ENCODE peak calls at places on chromosome 19, in four cellular contexts. K is OCI-LY7, D is adrenal gland, W is cardiac muscle cell. L is an unnamed sample.
A peak's percentile ranks its signal among the peaks of the same experiment; 100 is the strongest.

GRCh38 chr19:40717880-40718773 is 1.2 kb downstream of the ITPKC start:
- DNase-seq in D (peak; percentile 61), W (peak; percentile 6), K (peak; percentile 28), L (peak; percentile 14)

GRCh38 chr19:41694196-41694595 is 6.1 kb upstream of the CEACAM7 start:
- DNase-seq in D (no peak), K (no peak), W (no peak), L (no peak)

GRCh38 chr19:7213628-7214328 is 80.4 kb downstream of the INSR start:
- DNase-seq in D (no peak), K (no peak), W (no peak), L (peak; percentile 32)

GRCh38 chr19:17209126-17210036 is 5.8 kb upstream of the USE1 start:
- DNase-seq in K (peak; percentile 93), D (no peak), W (peak; percentile 45), L (peak; percentile 72)

GRCh38 chr19:3642987-3643386 is 16.4 kb upstream of the CACTIN start:
- DNase-seq in D (no peak), K (peak; percentile 39), W (peak; percentile 11), L (peak; percentile 31)

GRCh38 chr19:8965887-8966286 is 44.3 kb downstream of the MUC16 start:
- DNase-seq in K (no peak), W (no peak), D (no peak), L (peak; percentile 6)

GRCh38 chr19:38661996-38662395 is 14.5 kb downstream of the ACTN4 start:
- DNase-seq in K (no peak), D (no peak), W (no peak), L (no peak)

GRCh38 chr19:18319591-18320135 is 3.2 kb downstream of the LSM4 start:
- DNase-seq in D (peak; percentile 29), W (no peak), K (no peak), L (no peak)

GRCh38 chr19:18051887-18052286 is 34.8 kb downstream of the IL12RB1 start:
- DNase-seq in K (no peak), D (peak; percentile 45), W (no peak), L (no peak)

GRCh38 chr19:18191640-18192062 is 1.4 kb upstream of the MPV17L2 start:
- DNase-seq in D (no peak), W (no peak), K (no peak), L (no peak)

GRCh38 chr19:40190891-40191835 is at the start of gene MAP3K10:
- DNase-seq in K (peak; percentile 81), W (peak; percentile 79), D (peak; percentile 74), L (peak; percentile 91)

GRCh38 chr19:15210323-15210774 is 9.6 kb upstream of the NOTCH3 start:
- DNase-seq in D (peak; percentile 48), W (no peak), K (no peak), L (no peak)

GRCh38 chr19:46723023-46723461 is 6.1 kb upstream of the PRKD2 start:
- DNase-seq in W (no peak), D (no peak), K (no peak), L (no peak)

GRCh38 chr19:50416034-50416814 is 2.5 kb upstream of the SPIB start:
- DNase-seq in K (peak; percentile 38), D (no peak), W (no peak), L (no peak)

GRCh38 chr19:16714702-16715294 is 4.8 kb upstream of the NWD1 start:
- DNase-seq in D (peak; percentile 35), K (peak; percentile 66), W (peak; percentile 37), L (peak; percentile 72)

GRCh38 chr19:40443930-40444180 is 280 bp downstream of the SERTAD3 start:
- DNase-seq in W (no peak), K (peak; percentile 69), D (no peak), L (no peak)

GRCh38 chr19:49113762-49114629 is at the start of gene LIN7B:
- DNase-seq in D (peak; percentile 53), W (peak; percentile 94), K (peak; percentile 83), L (peak; percentile 69)

GRCh38 chr19:48629297-48629598 is 7.9 kb downstream of the DBP start:
- DNase-seq in D (no peak), W (no peak), K (no peak), L (no peak)

GRCh38 chr19:5189318-5189607 is 151.3 kb downstream of the PTPRS start:
- DNase-seq in K (no peak), D (no peak), W (no peak), L (no peak)

GRCh38 chr19:42857544-42857867 is 22.0 kb downstream of the PSG1 start:
- DNase-seq in K (no peak), W (no peak), D (no peak), L (no peak)
- TF ChIP-seq CTCF in K (peak; percentile 57), W (no peak), D (no peak), L (peak; percentile 38)

GRCh38 chr19:44587863-44588752 is 25.3 kb upstream of the IGSF23 start:
- DNase-seq in K (no peak), W (no peak), D (no peak), L (peak; percentile 70)
- TF ChIP-seq CTCF in K (peak; percentile 22), W (peak; percentile 34), D (peak; percentile 10), L (no peak)

DNA sequence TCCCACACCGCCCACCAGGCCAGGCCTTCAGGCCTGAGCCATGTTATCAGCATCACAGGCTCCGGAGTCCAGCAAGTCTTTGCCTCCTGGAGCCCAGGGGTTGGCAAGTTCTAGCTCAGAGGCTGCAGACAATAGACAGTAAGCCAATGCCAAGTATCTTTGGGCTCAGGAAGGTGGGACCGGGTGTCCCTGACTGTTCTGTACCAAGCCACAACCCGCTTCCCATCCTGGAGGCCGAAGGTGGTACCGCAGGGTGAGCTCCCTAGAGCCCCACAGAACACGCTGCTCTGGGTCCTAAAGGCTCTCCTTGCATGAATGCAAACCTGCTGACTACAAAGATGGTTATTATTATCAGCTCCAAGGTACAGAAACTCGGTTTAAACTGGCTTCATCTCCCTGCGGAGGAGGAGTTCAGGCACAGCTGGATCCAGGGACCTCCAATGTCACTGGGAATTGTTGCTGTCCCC is 5.5 kb upstream of the FSTL3 start:
- DNase-seq in K (no peak), W (no peak), D (no peak), L (peak; percentile 35)
- TF ChIP-seq CTCF in K (no peak), W (peak; percentile 4), D (no peak), L (no peak)

DNA sequence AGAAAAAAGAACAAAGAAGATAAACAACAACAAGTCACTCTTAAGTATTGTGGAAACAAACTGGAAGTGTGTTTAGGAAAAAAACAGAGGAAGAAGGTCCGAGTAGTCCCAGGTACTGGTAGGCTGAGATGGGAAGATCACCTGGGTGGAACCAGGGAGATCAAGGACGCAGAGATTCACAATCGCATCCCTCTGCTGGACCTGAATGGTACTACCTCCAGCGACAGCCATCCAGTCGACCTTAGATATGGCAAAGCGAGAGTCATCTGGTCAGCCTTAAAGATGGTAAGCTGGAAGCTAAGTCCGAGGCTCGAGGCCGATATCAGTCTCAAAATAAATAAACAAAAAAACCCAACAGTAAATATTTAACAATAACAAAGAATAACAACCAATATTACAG is 44.9 kb upstream of the ZNF91 start:
- DNase-seq in D (no peak), W (no peak), K (peak; percentile 24), L (peak; percentile 30)
- TF ChIP-seq CTCF in D (no peak), W (no peak), K (no peak), L (no peak)

DNA sequence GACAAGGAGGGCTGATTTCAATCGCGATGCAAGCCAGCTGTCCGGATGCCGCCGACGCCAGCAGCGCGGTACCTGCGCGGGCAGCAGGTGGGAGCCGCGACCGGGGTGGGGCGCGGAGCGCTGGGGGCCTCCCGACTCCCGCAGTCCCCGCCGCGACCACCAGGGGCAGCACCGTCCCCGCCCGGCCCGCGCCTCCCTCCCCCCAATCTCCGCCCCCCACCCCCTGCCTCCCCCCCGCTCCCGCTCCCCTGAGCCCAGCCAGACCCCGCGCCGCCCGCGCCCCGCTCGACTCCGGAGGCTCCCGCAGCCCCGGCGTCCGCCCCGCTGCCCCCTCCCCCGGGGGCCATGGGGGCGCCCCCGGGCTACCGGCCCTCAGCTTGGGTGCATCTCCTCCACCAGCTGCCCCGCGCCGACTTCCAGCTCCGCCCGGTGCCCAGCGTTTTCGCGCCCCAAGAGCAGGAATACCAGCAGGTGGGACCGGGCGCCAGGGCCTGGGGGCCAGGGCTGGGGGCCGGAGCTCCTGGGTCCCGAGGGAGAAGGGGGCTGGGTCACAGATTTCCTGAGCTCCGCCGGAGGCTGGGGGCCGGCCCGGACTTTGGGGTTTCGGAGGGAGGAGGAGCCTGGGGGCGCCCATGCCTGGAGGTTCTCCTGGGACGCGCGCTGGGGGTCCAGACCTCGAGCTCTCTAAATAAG is at the start of gene TTYH1:
- DNase-seq in D (no peak), W (no peak), K (no peak), L (peak; percentile 58)
- TF ChIP-seq CTCF in D (no peak), W (peak; percentile 16), K (peak; percentile 35), L (peak; percentile 68)

GRCh38 chr19:33813391-33814101 is 16.9 kb downstream of the KCTD15 start:
- DNase-seq in W (no peak), K (no peak), D (no peak), L (no peak)

GRCh38 chr19:33811736-33812387 is 15.2 kb downstream of the KCTD15 start:
- DNase-seq in W (no peak), D (no peak), K (no peak), L (no peak)

GRCh38 chr19:33814181-33815165 is 17.8 kb downstream of the KCTD15 start:
- DNase-seq in K (no peak), W (no peak), D (no peak), L (no peak)

GRCh38 chr19:33811246-33811645 is 14.6 kb downstream of the KCTD15 start:
- DNase-seq in K (no peak), W (no peak), D (no peak), L (no peak)

GRCh38 chr19:33812388-33813330 is 16.0 kb downstream of the KCTD15 start:
- DNase-seq in K (no peak), W (no peak), D (no peak), L (no peak)
- TF ChIP-seq CTCF in K (no peak), W (no peak), D (no peak), L (no peak)

GRCh38 chr19:55453861-55454260 is 7.6 kb downstream of the ISOC2 start:
- DNase-seq in W (no peak), K (no peak), D (no peak), L (no peak)
- TF ChIP-seq CTCF in W (no peak), K (no peak), D (no peak), L (no peak)

GRCh38 chr19:28705008-28705407 is 507.9 kb downstream of the UQCRFS1 start:
- DNase-seq in W (peak; percentile 26), K (peak; percentile 9), D (no peak), L (no peak)
- TF ChIP-seq CTCF in W (peak; percentile 56), K (peak; percentile 50), D (no peak), L (no peak)

GRCh38 chr19:12137541-12137940 is 2.6 kb downstream of the ZNF20 start:
- DNase-seq in K (peak; percentile 78), W (no peak), D (no peak), L (peak; percentile 54)
- TF ChIP-seq CTCF in K (peak; percentile 87), W (no peak), D (no peak), L (peak; percentile 64)

L was measured in activated CD8-positive, alpha-beta T cell treated with anti-CD3 and anti-CD28 coated beads for 36 hours.